ENCODE peak calls at places on chromosomes 16 and 17, in nine cellular contexts. X, Z, V, U, E, K, Y, S and L are unnamed samples.
A peak's percentile ranks its signal among the peaks of the same experiment; 100 is the strongest.

GRCh38 chr16:67657017-67657608 is 2.9 kb downstream of the ACD start:
- DNase-seq in X (no peak), S (no peak), Y (no peak), K (no peak), V (no peak), E (no peak), U (no peak), Z (no peak), L (no peak)

GRCh38 chr16:2212362-2213324 is 2.0 kb upstream of the BRICD5 start:
- DNase-seq in E (peak; percentile 63), K (no peak), Y (peak; percentile 83), U (peak; percentile 10), S (no peak), Z (no peak), V (no peak), X (no peak), L (peak; percentile 61)

GRCh38 chr16:2083876-2084687 is 36.3 kb downstream of the TSC2 start:
- DNase-seq in S (no peak), U (no peak), K (no peak), Y (no peak), E (no peak), V (no peak), X (no peak), Z (no peak), L (no peak)

GRCh38 chr17:63497708-63498483 is 21.0 kb downstream of the ACE start:
- DNase-seq in E (no peak), X (no peak), Y (no peak), K (no peak), U (peak; percentile 10), V (no peak), S (no peak), Z (no peak), L (no peak)

GRCh38 chr16:21663889-21664647 is at the start of gene OTOA:
- DNase-seq in Z (no peak), S (no peak), X (peak; percentile 34), Y (no peak), U (no peak), E (no peak), K (peak; percentile 36), V (peak; percentile 25), L (no peak)

GRCh38 chr16:10751291-10751697 is 7.7 kb downstream of the NUBP1 start:
- DNase-seq in Z (no peak), Y (no peak), S (no peak), U (no peak), E (no peak), V (no peak), K (no peak), X (no peak), L (no peak)

GRCh38 chr17:22599322-22599721 is 907.0 kb downstream of the KCNJ18 start:
- DNase-seq in K (no peak), V (no peak), E (no peak), Z (no peak), S (no peak), U (no peak), Y (no peak), X (no peak), L (no peak)

GRCh38 chr16:10957771-10958486 is 13.6 kb downstream of the CLEC16A start:
- DNase-seq in E (no peak), Z (no peak), U (peak; percentile 69), Y (no peak), V (no peak), X (no peak), S (no peak), K (no peak), L (no peak)

GRCh38 chr17:54902017-54902416 is 1.4 kb downstream of the TOM1L1 start:
- DNase-seq in V (no peak), Y (no peak), U (no peak), Z (no peak), S (no peak), K (no peak), X (no peak), E (no peak), L (no peak)

GRCh38 chr16:898216-898615 is 72.6 kb downstream of the LMF1 start:
- DNase-seq in S (no peak), Y (no peak), U (no peak), V (no peak), K (no peak), X (no peak), Z (no peak), E (no peak), L (no peak)

GRCh38 chr17:40980594-40980993 is 3.5 kb downstream of the KRT40 start:
- DNase-seq in E (no peak), V (no peak), X (no peak), S (no peak), Y (no peak), U (peak; percentile 44), K (no peak), Z (peak; percentile 51), L (no peak)

GRCh38 chr17:17884281-17885028 is 47.7 kb upstream of the SREBF1 start:
- DNase-seq in K (no peak), E (no peak), V (no peak), X (no peak), U (no peak), S (no peak), Y (no peak), Z (no peak), L (no peak)

GRCh38 chr16:66364117-66364958 is 2.2 kb upstream of the CDH5 start:
- DNase-seq in Y (peak; percentile 76), X (no peak), U (peak; percentile 54), K (peak; percentile 37), E (no peak), Z (peak; percentile 80), S (no peak), V (no peak), L (no peak)

GRCh38 chr17:63542942-63543821 is 7.1 kb upstream of the DCAF7 start:
- DNase-seq in K (peak; percentile 50), X (no peak), Z (no peak), E (no peak), S (no peak), U (no peak), V (no peak), Y (no peak), L (peak; percentile 75)

GRCh38 chr16:8998114-8998513 is 34.4 kb upstream of the USP7 start:
- DNase-seq in V (no peak), U (peak; percentile 42), X (no peak), S (peak; percentile 28), K (no peak), Y (no peak), E (peak; percentile 4), Z (peak; percentile 76), L (no peak)

GRCh38 chr17:80475949-80476876 is at the start of gene NPTX1:
- DNase-seq in U (no peak), K (no peak), V (peak; percentile 9), Y (no peak), S (no peak), Z (no peak), X (peak; percentile 23), E (no peak), L (no peak)

GRCh38 chr17:5413682-5414081 is 5.8 kb downstream of the NUP88 start:
- DNase-seq in Z (peak; percentile 89), X (no peak), E (no peak), Y (no peak), S (peak; percentile 29), K (no peak), U (peak; percentile 93), V (no peak), L (no peak)

GRCh38 chr17:17994271-17994670 is 21.6 kb downstream of the DRC3 start:
- DNase-seq in V (peak; percentile 16), U (peak; percentile 32), K (no peak), Z (no peak), S (no peak), Y (peak; percentile 62), E (no peak), X (peak; percentile 12), L (no peak)